ENCODE peak calls at places on chromosomes 4 and X, in four cellular contexts. E is GM12891, M is GM12878, X is H1. P is an unnamed sample.

GRCh38 chrX:74521961-74522833 is 92.2 kb downstream of the RLIM start:
- DNase-seq in E (no peak), M (no peak), X (no peak), P (no peak)

GRCh38 chrX:2656243-2656836 is 34.8 kb upstream of the CD99 start:
- DNase-seq in E (no peak), M (no peak), X (no peak), P (no peak)

GRCh38 chr4:150431221-150431620 is 150.7 kb upstream of the MAB21L2 start:
- DNase-seq in E (no peak), M (no peak), X (no peak), P (no peak)

GRCh38 chrX:20042221-20042620 is 51.4 kb upstream of the BCLAF3 start:
- DNase-seq in E (no peak), M (no peak), X (no peak), P (no peak)

GRCh38 chr4:145619639-145619996 is 433 bp downstream of the MMAA start:
- DNase-seq in E (no peak), M (peak; percentile 45), X (no peak), P (no peak)

GRCh38 chr4:55973650-55974049 is 24.9 kb downstream of the CEP135 start:
- DNase-seq in E (no peak), M (no peak), X (no peak), P (no peak)

GRCh38 chr4:36243355-36244256 is 708 bp downstream of the ARAP2 start:
- DNase-seq in E (no peak), M (no peak), X (no peak), P (no peak)

GRCh38 chr4:188107931-188108843 is 1.2 kb downstream of the TRIML2 start:
- DNase-seq in E (no peak), M (no peak), X (peak; percentile 72), P (no peak)

GRCh38 chrX:17735396-17735795 is 1.9 kb upstream of the SCML1 start:
- DNase-seq in E (no peak), M (no peak), X (no peak), P (no peak)

GRCh38 chr4:145938618-145939177 is at the start of gene ZNF827:
- DNase-seq in E (no peak), M (peak; percentile 49), X (no peak), P (no peak)

GRCh38 chr4:76989391-76990061 is 40.0 kb downstream of the SEPTIN11 start:
- DNase-seq in E (no peak), M (no peak), X (no peak), P (no peak)

GRCh38 chr4:8577046-8577445 is 3.1 kb upstream of the GPR78 start:
- DNase-seq in E (no peak), M (no peak), X (no peak), P (no peak)

GRCh38 chr4:136599890-136600289 is 932.4 kb downstream of the PCDH18 start:
- DNase-seq in E (no peak), M (no peak), X (no peak), P (no peak)

GRCh38 chr4:153116101-153116680 is 88.1 kb upstream of the TRIM2 start:
- DNase-seq in E (no peak), M (no peak), X (no peak), P (no peak)

GRCh38 chr4:23903859-23904438 is 14.1 kb upstream of the PPARGC1A start:
- DNase-seq in E (no peak), M (no peak), X (no peak), P (no peak)

GRCh38 chrX:135185795-135186443 is 14.7 kb upstream of the CT55 start:
- DNase-seq in E (peak; percentile 11), M (peak; percentile 11), X (peak; percentile 25), P (no peak)

GRCh38 chrX:119735467-119735866 is 22.9 kb upstream of the SOWAHD start:
- DNase-seq in E (no peak), M (no peak), X (no peak), P (no peak)

GRCh38 chr4:129355529-129355928 is 259.6 kb downstream of the C4orf33 start:
- DNase-seq in E (no peak), M (no peak), X (no peak), P (no peak)

GRCh38 chrX:48695524-48695875 is 1.0 kb upstream of the SUV39H1 start:
- DNase-seq in E (no peak), M (no peak), X (no peak), P (no peak)

GRCh38 chrX:111168314-111168713 is 72.3 kb downstream of the PAK3 start:
- DNase-seq in E (no peak), M (no peak), X (no peak), P (no peak)

GRCh38 chr4:127379499-127379898 is 253.3 kb upstream of the INTU start:
- DNase-seq in E (no peak), M (no peak), X (no peak), P (no peak)
- TF ChIP-seq POLR2AphosphoS5 in E (no peak), M (no peak), X (no peak), P (no peak)

DNA sequence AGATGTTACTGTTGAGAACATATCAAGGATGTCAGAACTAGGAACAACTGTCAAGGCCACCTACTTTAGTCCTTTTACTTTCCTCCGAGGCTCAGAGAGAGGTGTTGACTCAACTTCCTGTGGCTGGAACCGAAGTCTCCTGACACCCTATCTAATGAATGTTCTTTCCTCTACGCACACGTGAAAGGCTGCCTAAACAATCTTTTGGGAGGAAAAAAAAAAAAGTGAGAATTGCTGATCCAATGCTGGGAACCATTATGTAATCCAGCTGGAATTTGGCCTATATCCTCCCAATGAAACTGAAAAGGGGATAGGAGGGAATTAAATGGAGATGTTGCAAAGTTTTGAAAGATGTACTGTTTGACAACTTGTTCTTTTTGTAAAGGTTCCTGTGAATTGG is 8.3 kb upstream of the MAP7D3 start:
- DNase-seq in E (no peak), M (no peak), X (no peak), P (no peak)
- TF ChIP-seq TAF1 in E (no peak), M (no peak), X (no peak), P (no peak)

GRCh38 chrX:136194546-136194945 is 47.2 kb downstream of the FHL1 start:
- DNase-seq in E (no peak), M (no peak), X (no peak), P (no peak)

GRCh38 chrX:136195247-136195646 is 47.9 kb downstream of the FHL1 start:
- DNase-seq in E (no peak), M (no peak), X (no peak), P (no peak)

GRCh38 chrX:136198678-136199243 is 51.4 kb downstream of the FHL1 start:
- DNase-seq in E (no peak), M (no peak), X (no peak), P (no peak)

GRCh38 chrX:136198010-136198409 is 50.7 kb downstream of the FHL1 start:
- DNase-seq in E (no peak), M (no peak), X (no peak), P (no peak)

GRCh38 chrX:136196691-136197155 is 49.4 kb downstream of the FHL1 start:
- DNase-seq in E (no peak), M (no peak), X (no peak), P (no peak)
- TF ChIP-seq POLR2A in E (no peak), M (no peak), X (no peak), P (no peak)

DNA sequence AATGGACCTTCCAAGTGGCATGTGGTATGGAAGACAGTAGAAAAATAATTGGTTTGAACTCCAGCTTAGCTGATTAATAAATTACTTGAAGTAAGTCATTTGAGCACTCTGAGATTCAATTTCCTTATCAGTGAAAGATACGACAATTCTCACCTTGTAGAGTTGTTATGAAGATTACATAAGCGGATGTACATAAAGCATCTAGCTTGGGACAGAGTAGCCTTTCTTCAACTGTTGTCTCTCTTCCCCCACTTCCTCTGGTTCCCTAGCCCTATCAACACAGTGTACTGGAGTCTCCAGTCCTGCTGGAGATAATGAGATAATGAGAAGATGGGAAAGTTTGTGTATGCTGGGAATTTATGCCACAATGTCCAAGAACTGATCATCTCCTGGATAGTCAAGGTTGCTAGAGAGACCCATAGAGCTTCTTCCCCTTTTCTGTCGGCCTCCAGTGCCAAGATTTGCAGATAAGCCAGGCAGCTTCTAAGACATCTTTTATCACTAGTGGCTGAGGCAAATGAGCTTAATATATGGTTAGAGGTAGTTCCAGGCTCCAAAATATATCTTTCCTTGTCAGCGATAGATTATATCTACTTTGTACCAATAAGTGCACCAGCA is 33.9 kb downstream of the VSIG4 start:
- DNase-seq in E (no peak), M (no peak), X (no peak), P (no peak)
- TF ChIP-seq POLR2AphosphoS5 in E (no peak), M (no peak), X (no peak), P (no peak)

GRCh38 chrX:57596109-57596870 is 4.5 kb downstream of the ZXDB start:
- DNase-seq in E (no peak), M (no peak), X (no peak), P (no peak)
- TF ChIP-seq TAF1 in E (no peak), M (no peak), X (no peak), P (no peak)

DNA sequence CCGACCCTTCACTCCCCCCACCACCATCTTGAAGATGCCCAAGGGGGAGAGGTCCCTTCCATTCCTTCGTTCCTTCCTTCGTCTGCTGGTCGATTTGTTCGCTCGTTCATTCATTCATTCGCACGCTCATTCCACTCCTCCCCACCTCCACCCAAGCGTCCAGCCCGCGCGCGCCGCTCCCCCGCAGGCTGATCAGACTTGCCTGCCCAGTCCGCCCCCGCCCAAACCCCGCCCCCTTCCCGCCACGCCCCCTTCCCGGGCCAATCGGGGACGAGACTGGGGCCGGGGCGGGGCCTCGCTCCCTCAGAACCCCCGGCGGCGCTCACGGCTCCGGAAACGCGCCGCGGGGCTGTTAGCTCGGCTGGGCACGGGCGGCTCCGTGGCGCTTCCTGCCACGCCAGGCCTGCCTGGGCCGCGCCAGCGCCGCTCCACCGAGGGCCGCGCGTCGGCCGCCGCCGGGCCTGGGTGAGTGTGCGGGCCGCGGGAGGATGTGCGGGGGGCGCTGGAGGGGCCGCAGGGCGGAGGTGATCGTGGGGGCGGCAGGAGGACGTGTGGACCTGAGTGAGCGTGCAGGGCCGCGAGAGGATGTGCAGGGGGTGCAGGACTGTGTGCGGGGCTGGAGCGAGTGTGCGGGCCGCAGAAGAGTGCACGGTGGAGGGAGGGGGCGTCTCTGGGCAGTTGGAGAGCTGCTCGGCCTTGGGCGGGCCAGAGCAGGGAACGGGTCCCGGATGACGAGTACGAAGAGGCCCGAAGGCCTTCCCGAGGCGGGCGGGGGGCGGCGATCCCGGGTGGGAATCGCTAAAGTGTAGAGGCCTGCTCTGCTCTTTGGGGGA is at the start of gene ZNF275:
- DNase-seq in E (peak; percentile 72), M (no peak), X (no peak), P (peak; percentile 72)
- TF ChIP-seq POLR2A in E (no peak), M (peak; percentile 88), X (no peak), P (peak; percentile 76)

DNA sequence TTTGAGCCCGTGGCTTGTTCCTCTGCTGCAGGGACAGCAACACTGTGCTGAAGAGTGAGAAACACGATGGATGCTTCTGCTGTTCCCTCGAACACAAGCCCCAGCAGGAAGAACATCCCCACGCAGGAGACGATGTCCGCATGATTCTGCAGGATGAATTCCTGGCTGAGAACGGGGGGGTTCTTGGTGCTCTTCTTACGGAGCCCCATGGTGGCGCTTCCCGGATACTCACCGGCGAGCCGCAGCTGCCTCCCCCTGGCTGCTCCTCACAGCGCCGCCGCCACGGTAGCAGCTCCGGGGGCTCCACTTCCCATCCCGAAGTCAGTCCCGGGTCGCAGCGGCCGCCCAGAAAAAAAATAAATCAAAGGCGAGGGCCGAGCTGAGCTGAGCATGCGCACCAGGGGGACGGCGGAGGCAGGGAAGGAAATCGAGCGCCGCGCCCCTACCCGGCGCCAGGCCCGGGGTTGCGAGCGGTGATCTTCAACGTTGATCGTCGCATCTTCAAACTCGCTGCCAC is at the start of gene TRAM1L1:
- DNase-seq in E (peak; percentile 40), M (no peak), X (peak; percentile 54), P (no peak)
- TF ChIP-seq POLR2AphosphoS5 in E (no peak), M (no peak), X (no peak), P (no peak)

GRCh38 chr4:173288296-173288695 is 45.9 kb downstream of the HMGB2 start:
- DNase-seq in E (no peak), M (peak; percentile 24), X (peak; percentile 31), P (no peak)
- TF ChIP-seq TAF1 in E (no peak), M (no peak), X (no peak), P (no peak)

P was measured in GM12892.